ENCODE peak calls at places on chromosomes 5 and 9, in eight cellular contexts. U is GM23248; K is activated CD8-positive, alpha-beta memory T cell treated with anti-CD3 and anti-CD28 coated beads, Interleukin-2, amount 10 ng/mL, durations not matched to agents 7 days and 5 days; R is stromal cell of bone marrow; P is AG08396; H is activated CD4-positive, CD25-positive, alpha-beta regulatory T cell treated with anti-CD3 and anti-CD28 coated beads, Interleukin-2, amount 50 U/mL, for 16 hours; J is neural crest cell; A is SK-N-DZ. W is an unnamed sample.
A peak's percentile ranks its signal among the peaks of the same experiment; 100 is the strongest.

GRCh38 chr5:108543486-108543885 is 161.6 kb upstream of the FBXL17 start:
- DNase-seq in A (no peak), R (no peak), P (no peak), J (no peak), H (no peak), U (no peak), K (no peak), W (no peak)

GRCh38 chr9:133280387-133280786 is 5.4 kb upstream of the ABO start:
- DNase-seq in R (no peak), J (no peak), A (no peak), H (no peak), U (no peak), P (no peak), K (no peak), W (peak; percentile 22)

GRCh38 chr5:113255105-113255504 is 179.7 kb downstream of the TSSK1B start:
- DNase-seq in P (no peak), H (no peak), R (no peak), U (no peak), K (no peak), A (no peak), J (no peak), W (no peak)

GRCh38 chr5:133117930-133118445 is 66.2 kb downstream of the HSPA4 start:
- DNase-seq in A (no peak), J (no peak), U (no peak), P (no peak), H (no peak), R (no peak), K (no peak), W (no peak)

GRCh38 chr9:27470291-27470805 is 53.7 kb upstream of the IFNK start:
- DNase-seq in P (no peak), H (no peak), U (no peak), R (no peak), A (no peak), J (peak; percentile 8), K (no peak), W (no peak)

GRCh38 chr9:111559000-111559610 is 34.1 kb downstream of the ZNF483 start:
- DNase-seq in H (no peak), A (no peak), P (peak; percentile 17), U (peak; percentile 66), K (no peak), J (no peak), R (peak; percentile 25), W (no peak)

GRCh38 chr9:111825468-111826145 is 30.9 kb upstream of the SHOC1 start:
- DNase-seq in A (no peak), K (no peak), J (no peak), P (no peak), U (peak; percentile 63), H (no peak), R (no peak), W (no peak)

GRCh38 chr5:1542755-1543154 is 19.0 kb upstream of the LPCAT1 start:
- DNase-seq in R (peak; percentile 60), K (no peak), H (no peak), J (no peak), U (peak; percentile 87), P (no peak), A (no peak), W (peak; percentile 46)

GRCh38 chr9:38401994-38402393 is 9.5 kb downstream of the ALDH1B1 start:
- DNase-seq in H (no peak), P (no peak), R (no peak), A (no peak), K (no peak), J (no peak), U (no peak), W (no peak)

GRCh38 chr9:96868709-96869108 is 14.4 kb upstream of the ZNF782 start:
- DNase-seq in J (no peak), R (no peak), K (no peak), P (no peak), U (no peak), A (no peak), H (no peak), W (no peak)

GRCh38 chr5:67537439-67538342 is 341.1 kb upstream of the CD180 start:
- DNase-seq in U (peak; percentile 35), H (no peak), K (no peak), J (no peak), P (no peak), A (no peak), R (peak; percentile 9), W (no peak)

GRCh38 chr9:131875828-131876485 is 136.1 kb upstream of the RAPGEF1 start:
- DNase-seq in U (peak; percentile 62), P (peak; percentile 65), H (no peak), R (peak; percentile 44), K (peak; percentile 81), A (no peak), J (no peak), W (no peak)

GRCh38 chr9:107438211-107439030 is 51.1 kb downstream of the KLF4 start:
- DNase-seq in P (no peak), J (no peak), A (no peak), R (no peak), H (no peak), K (no peak), U (no peak), W (no peak)

GRCh38 chr9:69443178-69443577 is 118.2 kb downstream of the ENTREP1 start:
- DNase-seq in H (no peak), U (no peak), A (no peak), P (no peak), R (no peak), J (no peak), K (no peak), W (no peak)

GRCh38 chr5:57277085-57277484 is 103.2 kb downstream of the GPBP1 start:
- DNase-seq in K (no peak), U (peak; percentile 49), A (no peak), P (peak; percentile 7), H (no peak), R (peak; percentile 7), J (no peak), W (no peak)

GRCh38 chr9:2132484-2133082 is 117.4 kb downstream of the SMARCA2 start:
- DNase-seq in J (no peak), A (peak; percentile 13), H (no peak), U (peak; percentile 70), K (no peak), P (peak; percentile 8), R (no peak), W (no peak)

GRCh38 chr5:122076023-122076422 is 2.0 kb downstream of the LOX start:
- DNase-seq in P (peak; percentile 27), J (no peak), U (peak; percentile 68), H (no peak), K (no peak), R (no peak), A (no peak), W (no peak)

GRCh38 chr5:84239509-84239908 is 145.2 kb downstream of the EDIL3 start:
- DNase-seq in R (no peak), A (no peak), H (no peak), K (no peak), U (peak; percentile 41), P (peak; percentile 10), J (no peak), W (no peak)

GRCh38 chr9:21677834-21678233 is 124.6 kb upstream of the MTAP start:
- DNase-seq in R (peak; percentile 54), H (no peak), U (peak; percentile 89), J (no peak), P (no peak), K (no peak), A (no peak), W (no peak)

GRCh38 chr5:72210913-72211670 is 103.8 kb downstream of the MAP1B start:
- DNase-seq in A (no peak), H (no peak), P (peak; percentile 49), U (peak; percentile 87), J (no peak), R (peak; percentile 41), K (no peak), W (peak; percentile 59)

GRCh38 chr5:60148356-60148755 is 254.8 kb upstream of the PDE4D start:
- DNase-seq in H (no peak), P (no peak), A (no peak), R (peak; percentile 21), U (peak; percentile 27), K (no peak), J (no peak), W (no peak)

GRCh38 chr5:71456362-71456743 is 902 bp downstream of the BDP1 start:
- DNase-seq in H (no peak), K (no peak), J (no peak), A (no peak), U (peak; percentile 35), P (no peak), R (no peak), W (no peak)

GRCh38 chr9:35688558-35689350 is 971 bp downstream of the TPM2 start:
- DNase-seq in A (no peak), K (no peak), J (no peak), H (no peak), P (peak; percentile 69), U (peak; percentile 91), R (peak; percentile 78), W (no peak)

GRCh38 chr9:129998491-129999122 is 44.4 kb downstream of the FNBP1 start:
- DNase-seq in A (no peak), J (no peak), U (peak; percentile 23), R (no peak), H (no peak), K (no peak), P (no peak), W (no peak)

GRCh38 chr9:87711857-87712800 is 13.8 kb upstream of the CTSL start:
- DNase-seq in R (peak; percentile 83), J (no peak), P (peak; percentile 80), K (no peak), H (no peak), A (no peak), U (peak; percentile 97), W (no peak)

GRCh38 chr9:6833518-6834192 is 75.9 kb downstream of the KDM4C start:
- DNase-seq in J (no peak), A (no peak), U (peak; percentile 12), K (no peak), P (no peak), H (no peak), R (no peak), W (no peak)

GRCh38 chr9:93136011-93136440 is 2.0 kb upstream of the NINJ1 start:
- DNase-seq in H (no peak), J (no peak), K (peak; percentile 38), U (peak; percentile 71), A (no peak), P (peak; percentile 60), R (no peak), W (no peak)

GRCh38 chr5:78779771-78780616 is 131.4 kb upstream of the LHFPL2 start:
- DNase-seq in R (peak; percentile 77), P (peak; percentile 52), K (no peak), H (no peak), U (peak; percentile 72), A (peak; percentile 86), J (no peak), W (no peak)

GRCh38 chr9:96486351-96487029 is 36.5 kb downstream of the HABP4 start:
- DNase-seq in A (no peak), R (peak; percentile 89), U (peak; percentile 92), P (peak; percentile 83), H (no peak), K (no peak), J (no peak), W (no peak)

GRCh38 chr5:60842859-60843692 is 993 bp downstream of the ELOVL7 start:
- DNase-seq in A (no peak), P (peak; percentile 29), R (no peak), J (peak; percentile 1), U (peak; percentile 38), K (no peak), H (no peak), W (no peak)

GRCh38 chr5:138533973-138534941 is 8.8 kb downstream of the ETF1 start:
- DNase-seq in U (peak; percentile 25), K (no peak), R (no peak), H (no peak), J (no peak), P (no peak), A (no peak), W (no peak)

GRCh38 chr5:73506459-73506955 is 8.3 kb downstream of the BTF3 start:
- DNase-seq in P (no peak), K (no peak), A (no peak), H (no peak), R (no peak), J (no peak), U (no peak), W (no peak)

GRCh38 chr9:21075484-21075883 is 2.3 kb downstream of the IFNB1 start:
- DNase-seq in P (no peak), H (no peak), R (no peak), J (no peak), A (no peak), U (no peak), K (no peak), W (no peak)

GRCh38 chr9:21385131-21385665 is at the start of gene IFNA2:
- DNase-seq in R (no peak), J (no peak), H (no peak), P (no peak), K (no peak), A (no peak), U (no peak), W (no peak)

W was measured in ureter.